ENCODE peak calls at places on chromosomes 7 and 10, in five cellular contexts. One of them, this sample, is unnamed.

GRCh38 chr7:54785261-54785660 is 26.2 kb upstream of the SEC61G start:
- DNase-seq in activated effector memory CD4-positive, alpha-beta T cell treated with anti-CD3 and anti-CD28 coated beads, Interleukin-2, amount 50 U/mL, for 16 hours: no peak
- DNase-seq in HEK293T: no peak
- DNase-seq in IMR-90: peak
- DNase-seq in endothelial cell: no peak
- DNase-seq in this sample: no peak

GRCh38 chr10:18140149-18140956 is at the start of gene CACNB2:
- DNase-seq in IMR-90: peak
- DNase-seq in activated effector memory CD4-positive, alpha-beta T cell treated with anti-CD3 and anti-CD28 coated beads, Interleukin-2, amount 50 U/mL, for 16 hours: no peak
- DNase-seq in HEK293T: peak
- DNase-seq in endothelial cell: peak
- DNase-seq in this sample: peak

GRCh38 chr10:42865716-42866114 is 83.1 kb downstream of the BMS1 start:
- DNase-seq in HEK293T: no peak
- DNase-seq in activated effector memory CD4-positive, alpha-beta T cell treated with anti-CD3 and anti-CD28 coated beads, Interleukin-2, amount 50 U/mL, for 16 hours: no peak
- DNase-seq in IMR-90: no peak
- DNase-seq in endothelial cell: no peak
- DNase-seq in this sample: no peak

GRCh38 chr10:4066581-4067403 is 281.8 kb upstream of the KLF6 start:
- DNase-seq in IMR-90: no peak
- DNase-seq in endothelial cell: no peak
- DNase-seq in HEK293T: no peak
- DNase-seq in activated effector memory CD4-positive, alpha-beta T cell treated with anti-CD3 and anti-CD28 coated beads, Interleukin-2, amount 50 U/mL, for 16 hours: no peak
- DNase-seq in this sample: no peak

GRCh38 chr10:3887885-3888476 is 103.0 kb upstream of the KLF6 start:
- DNase-seq in endothelial cell: no peak
- DNase-seq in activated effector memory CD4-positive, alpha-beta T cell treated with anti-CD3 and anti-CD28 coated beads, Interleukin-2, amount 50 U/mL, for 16 hours: peak
- DNase-seq in HEK293T: no peak
- DNase-seq in IMR-90: peak
- DNase-seq in this sample: peak

GRCh38 chr7:123643495-123644428 is 11.9 kb upstream of the LMOD2 start:
- DNase-seq in IMR-90: peak
- DNase-seq in HEK293T: peak
- DNase-seq in activated effector memory CD4-positive, alpha-beta T cell treated with anti-CD3 and anti-CD28 coated beads, Interleukin-2, amount 50 U/mL, for 16 hours: no peak
- DNase-seq in endothelial cell: no peak
- DNase-seq in this sample: no peak

GRCh38 chr10:23173549-23174074 is 18.5 kb upstream of the PTF1A start:
- DNase-seq in activated effector memory CD4-positive, alpha-beta T cell treated with anti-CD3 and anti-CD28 coated beads, Interleukin-2, amount 50 U/mL, for 16 hours: no peak
- DNase-seq in endothelial cell: no peak
- DNase-seq in HEK293T: peak
- DNase-seq in IMR-90: no peak
- DNase-seq in this sample: no peak

GRCh38 chr7:15459018-15459621 is 102.7 kb downstream of the AGMO start:
- DNase-seq in HEK293T: peak
- DNase-seq in IMR-90: no peak
- DNase-seq in endothelial cell: no peak
- DNase-seq in activated effector memory CD4-positive, alpha-beta T cell treated with anti-CD3 and anti-CD28 coated beads, Interleukin-2, amount 50 U/mL, for 16 hours: no peak
- DNase-seq in this sample: no peak

GRCh38 chr7:34096135-34096775 is 190.9 kb downstream of the BMPER start:
- DNase-seq in endothelial cell: no peak
- DNase-seq in IMR-90: peak
- DNase-seq in activated effector memory CD4-positive, alpha-beta T cell treated with anti-CD3 and anti-CD28 coated beads, Interleukin-2, amount 50 U/mL, for 16 hours: no peak
- DNase-seq in HEK293T: no peak
- DNase-seq in this sample: peak

GRCh38 chr10:16192337-16192736 is 244.5 kb upstream of the PTER start:
- DNase-seq in activated effector memory CD4-positive, alpha-beta T cell treated with anti-CD3 and anti-CD28 coated beads, Interleukin-2, amount 50 U/mL, for 16 hours: no peak
- DNase-seq in IMR-90: no peak
- DNase-seq in endothelial cell: no peak
- DNase-seq in HEK293T: no peak
- DNase-seq in this sample: no peak

GRCh38 chr10:12842310-12842709 is 159.2 kb downstream of the CCDC3 start:
- DNase-seq in activated effector memory CD4-positive, alpha-beta T cell treated with anti-CD3 and anti-CD28 coated beads, Interleukin-2, amount 50 U/mL, for 16 hours: no peak
- DNase-seq in HEK293T: no peak
- DNase-seq in IMR-90: no peak
- DNase-seq in endothelial cell: no peak
- DNase-seq in this sample: no peak

GRCh38 chr7:6279937-6280336 is 7.5 kb upstream of the CYTH3 start:
- DNase-seq in endothelial cell: no peak
- DNase-seq in HEK293T: no peak
- DNase-seq in activated effector memory CD4-positive, alpha-beta T cell treated with anti-CD3 and anti-CD28 coated beads, Interleukin-2, amount 50 U/mL, for 16 hours: no peak
- DNase-seq in IMR-90: no peak
- DNase-seq in this sample: peak

GRCh38 chr10:49606981-49607535 is 3.1 kb upstream of the SLC18A3 start:
- DNase-seq in IMR-90: peak
- DNase-seq in HEK293T: peak
- DNase-seq in activated effector memory CD4-positive, alpha-beta T cell treated with anti-CD3 and anti-CD28 coated beads, Interleukin-2, amount 50 U/mL, for 16 hours: peak
- DNase-seq in endothelial cell: peak
- DNase-seq in this sample: no peak

GRCh38 chr10:73892314-73893080 is 18.1 kb upstream of the CAMK2G start:
- DNase-seq in IMR-90: peak
- DNase-seq in activated effector memory CD4-positive, alpha-beta T cell treated with anti-CD3 and anti-CD28 coated beads, Interleukin-2, amount 50 U/mL, for 16 hours: no peak
- DNase-seq in endothelial cell: no peak
- DNase-seq in HEK293T: no peak
- DNase-seq in this sample: no peak

GRCh38 chr10:22539579-22540160 is 174.7 kb downstream of the PIP4K2A start:
- DNase-seq in activated effector memory CD4-positive, alpha-beta T cell treated with anti-CD3 and anti-CD28 coated beads, Interleukin-2, amount 50 U/mL, for 16 hours: no peak
- DNase-seq in IMR-90: no peak
- DNase-seq in HEK293T: no peak
- DNase-seq in endothelial cell: no peak
- DNase-seq in this sample: no peak

GRCh38 chr10:114604357-114605129 is 53.5 kb downstream of the ABLIM1 start:
- DNase-seq in endothelial cell: no peak
- DNase-seq in HEK293T: no peak
- DNase-seq in IMR-90: no peak
- DNase-seq in activated effector memory CD4-positive, alpha-beta T cell treated with anti-CD3 and anti-CD28 coated beads, Interleukin-2, amount 50 U/mL, for 16 hours: no peak
- DNase-seq in this sample: no peak

GRCh38 chr10:79494871-79495270 is 17.5 kb upstream of the EIF5AL1 start:
- DNase-seq in IMR-90: no peak
- DNase-seq in endothelial cell: no peak
- DNase-seq in activated effector memory CD4-positive, alpha-beta T cell treated with anti-CD3 and anti-CD28 coated beads, Interleukin-2, amount 50 U/mL, for 16 hours: no peak
- DNase-seq in HEK293T: no peak
- DNase-seq in this sample: no peak

GRCh38 chr10:93745411-93746065 is 12.2 kb upstream of the LGI1 start:
- DNase-seq in activated effector memory CD4-positive, alpha-beta T cell treated with anti-CD3 and anti-CD28 coated beads, Interleukin-2, amount 50 U/mL, for 16 hours: no peak
- DNase-seq in endothelial cell: peak
- DNase-seq in HEK293T: peak
- DNase-seq in IMR-90: no peak
- DNase-seq in this sample: no peak

GRCh38 chr10:124180947-124181549 is 87.7 kb upstream of the CHST15 start:
- DNase-seq in endothelial cell: no peak
- DNase-seq in HEK293T: no peak
- DNase-seq in activated effector memory CD4-positive, alpha-beta T cell treated with anti-CD3 and anti-CD28 coated beads, Interleukin-2, amount 50 U/mL, for 16 hours: no peak
- DNase-seq in IMR-90: no peak
- DNase-seq in this sample: no peak